ENCODE peak calls at places on chromosomes 13 and 19, in nine cellular contexts. E is HepG2, L is A549, M is GM12878, Q is transverse colon, D is suprapubic skin, O is stomach, I is sigmoid colon, F is ovary. C is an unnamed sample.

GRCh38 chr13:32150794-32151193 is 119.2 kb downstream of the FRY start:
- DNase-seq in I (peak), L (no peak), O (no peak), M (no peak), F (peak), Q (peak), E (no peak), D (peak), C (peak)

GRCh38 chr13:24606486-24607170 is 73.6 kb upstream of the ATP12A start:
- DNase-seq in O (no peak), I (no peak), Q (no peak), M (no peak), E (no peak), F (no peak), L (no peak), D (no peak), C (no peak)

GRCh38 chr19:38142176-38143035 is 81.6 kb downstream of the DPF1 start:
- DNase-seq in D (no peak), E (peak), M (no peak), I (no peak), L (peak), Q (peak), O (peak), F (peak), C (no peak)

GRCh38 chr13:51475727-51476521 is 23.1 kb upstream of the INTS6 start:
- DNase-seq in E (no peak), D (no peak), L (no peak), Q (no peak), F (no peak), O (no peak), I (no peak), M (no peak), C (no peak)

GRCh38 chr13:102405499-102406079 is 3.7 kb upstream of the FGF14 start:
- DNase-seq in F (no peak), O (no peak), I (no peak), M (no peak), L (no peak), D (no peak), Q (no peak), E (no peak), C (no peak)

GRCh38 chr13:35474551-35474950 is 1.9 kb downstream of the MAB21L1 start:
- DNase-seq in F (no peak), E (no peak), D (no peak), Q (no peak), O (no peak), I (no peak), M (no peak), L (no peak), C (no peak)

GRCh38 chr19:38675611-38676010 is 28.2 kb downstream of the ACTN4 start:
- DNase-seq in Q (no peak), M (no peak), O (no peak), L (no peak), I (no peak), E (no peak), D (no peak), F (no peak), C (no peak)

GRCh38 chr13:114140131-114140908 is 7.9 kb upstream of the RASA3 start:
- DNase-seq in Q (peak), M (no peak), L (no peak), E (no peak), I (peak), D (no peak), O (no peak), F (no peak), C (no peak)

GRCh38 chr19:35959040-35959967 is 23.1 kb downstream of the LRFN3 start:
- DNase-seq in F (no peak), O (peak), I (no peak), D (no peak), L (no peak), E (no peak), M (no peak), Q (peak), C (no peak)
- TF ChIP-seq CTCF in F (no peak), O (no peak), I (no peak), D (peak), L (peak), E (peak), M (peak), Q (peak), C (no peak)

GRCh38 chr19:3275068-3275582 is 50.7 kb downstream of the CELF5 start:
- DNase-seq in D (no peak), L (peak), E (peak), O (no peak), I (no peak), Q (no peak), M (no peak), F (no peak), C (no peak)
- TF ChIP-seq EP300 in D (no peak), L (no peak), E (no peak), O (no peak), I (no peak), Q (no peak), M (no peak), F (no peak), C (no peak)

GRCh38 chr19:50401505-50402450 is 17.0 kb upstream of the SPIB start:
- DNase-seq in M (no peak), I (no peak), D (no peak), E (no peak), F (no peak), L (no peak), O (no peak), Q (no peak), C (no peak)
- TF ChIP-seq CTCF in M (no peak), I (no peak), D (no peak), E (no peak), F (no peak), L (no peak), O (no peak), Q (no peak), C (no peak)

DNA sequence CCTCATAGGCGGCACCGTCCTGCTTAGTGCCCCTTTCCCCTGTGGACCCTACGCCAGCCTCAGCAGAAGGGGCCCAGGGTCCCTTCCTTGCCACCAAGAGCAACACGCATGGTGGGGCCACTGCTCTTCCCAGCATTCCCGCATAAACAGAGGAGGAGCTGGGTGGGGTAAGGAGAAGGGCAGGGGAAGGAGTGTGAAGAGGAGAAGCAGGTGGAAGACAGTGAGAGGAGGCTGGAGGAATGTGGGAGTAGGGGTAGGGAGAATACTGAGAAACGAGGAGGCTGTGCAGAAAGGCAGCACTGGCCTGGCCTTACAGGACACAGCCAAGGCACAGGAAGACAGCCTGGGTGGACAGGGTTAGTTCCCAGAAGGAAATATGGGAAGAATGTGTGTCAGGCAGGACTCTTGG is 43.9 kb downstream of the ZNF331 start:
- DNase-seq in I (no peak), O (no peak), F (no peak), D (no peak), M (no peak), L (no peak), E (no peak), Q (no peak), C (no peak)
- TF ChIP-seq EP300 in I (no peak), O (no peak), F (no peak), D (no peak), M (no peak), L (no peak), E (no peak), Q (no peak), C (no peak)

GRCh38 chr19:16877581-16877980 is 11.2 kb upstream of the F2RL3 start:
- DNase-seq in M (no peak), F (no peak), Q (no peak), O (no peak), I (no peak), E (no peak), L (no peak), D (no peak), C (no peak)

GRCh38 chr19:16880884-16881554 is 7.8 kb upstream of the F2RL3 start:
- DNase-seq in L (no peak), F (no peak), O (no peak), I (no peak), D (no peak), Q (no peak), E (no peak), M (no peak), C (no peak)

GRCh38 chr19:16875584-16876555 is 12.9 kb upstream of the F2RL3 start:
- DNase-seq in Q (peak), M (no peak), I (no peak), F (no peak), E (no peak), L (no peak), D (no peak), O (no peak), C (no peak)

GRCh38 chr19:16876904-16877361 is 11.9 kb upstream of the F2RL3 start:
- DNase-seq in D (no peak), M (no peak), Q (peak), I (no peak), F (no peak), L (no peak), O (no peak), E (no peak), C (no peak)

DNA sequence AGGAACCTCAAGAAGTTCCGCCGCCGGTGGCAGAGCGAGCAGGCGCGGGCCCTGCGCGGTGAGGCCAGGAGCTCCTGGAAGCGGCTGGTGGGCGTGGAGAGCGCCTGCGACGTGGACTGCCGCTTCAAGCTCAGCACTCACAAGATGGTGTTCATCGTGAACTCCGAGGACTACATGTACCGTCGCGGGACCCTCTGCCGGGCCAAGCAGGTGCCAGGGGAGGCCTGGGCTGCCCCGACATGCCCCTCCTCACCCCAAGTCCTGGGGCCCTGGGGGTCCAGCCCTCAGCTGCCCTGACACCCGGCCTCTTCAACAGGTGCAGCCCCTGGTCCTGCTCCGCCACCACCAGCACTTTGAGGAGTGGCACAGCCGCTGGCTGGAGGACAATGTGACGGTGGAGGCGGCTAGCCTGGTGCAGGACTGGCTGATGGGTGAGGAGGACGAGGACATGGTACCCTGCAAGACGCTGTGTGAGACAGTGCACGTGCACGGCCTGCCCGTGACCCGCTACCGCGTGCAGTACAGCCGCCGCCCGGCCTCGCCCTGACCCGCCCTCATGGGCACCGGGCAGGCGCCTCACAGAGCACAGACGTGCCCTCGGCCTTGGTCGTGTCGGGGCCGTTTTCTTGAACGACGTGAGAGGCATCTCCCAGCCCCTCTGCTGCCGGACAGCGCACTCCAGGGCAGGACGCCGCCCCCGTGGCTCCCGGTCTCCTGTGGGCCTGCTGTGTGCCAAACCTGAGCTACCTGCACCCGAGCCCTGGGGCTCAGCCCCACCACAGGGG is 10.4 kb upstream of the F2RL3 start:
- DNase-seq in F (no peak), I (no peak), M (no peak), L (no peak), D (no peak), O (no peak), E (no peak), Q (no peak), C (no peak)
- TF ChIP-seq CTCF in F (no peak), I (no peak), M (no peak), L (no peak), D (no peak), O (no peak), E (no peak), Q (no peak), C (no peak)

DNA sequence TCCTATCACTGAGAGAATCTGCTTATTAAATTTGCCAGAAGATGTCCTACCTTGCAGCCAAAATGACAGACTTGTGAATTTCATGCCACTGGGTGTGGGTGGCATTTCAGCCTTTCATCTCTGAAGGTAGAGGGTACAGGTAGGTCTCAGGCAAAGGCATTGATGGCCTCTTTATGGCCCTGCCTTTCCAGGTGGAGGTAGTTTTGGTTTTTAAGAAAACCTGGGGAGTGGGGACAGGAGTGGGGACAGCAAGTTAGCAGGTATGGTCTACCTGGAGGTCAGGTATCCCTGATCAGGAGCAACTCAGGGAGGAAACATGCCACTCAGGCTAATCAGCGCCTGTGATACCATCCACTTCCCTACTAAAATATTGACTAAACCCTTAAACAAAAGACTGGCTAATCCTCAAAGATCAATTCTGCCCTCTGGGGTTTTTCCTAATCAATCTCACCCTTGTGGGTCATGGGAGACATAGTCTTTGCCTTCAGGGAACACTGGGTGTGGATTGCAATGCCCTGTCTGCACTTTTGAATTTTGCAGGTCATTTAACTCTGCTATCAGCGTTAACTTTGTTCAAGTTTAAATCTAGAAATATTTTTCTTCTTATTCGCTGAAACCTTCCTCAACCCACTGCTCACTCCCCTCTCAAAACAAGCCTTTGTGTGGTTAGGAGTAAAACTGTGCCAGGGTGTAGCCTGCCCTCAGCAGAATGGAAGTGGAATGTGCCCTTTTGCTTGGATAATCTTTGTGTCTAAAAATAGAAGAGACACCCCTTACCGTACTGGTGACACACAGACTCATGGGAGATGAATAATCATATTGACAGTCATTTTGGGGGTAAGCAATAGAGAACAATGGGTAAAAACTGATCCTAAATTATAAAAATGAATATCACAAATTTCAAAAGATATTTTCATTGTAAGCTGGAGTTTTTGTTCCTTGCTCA is 233.7 kb downstream of the COG6 start:
- DNase-seq in M (no peak), F (no peak), L (no peak), Q (no peak), O (no peak), E (no peak), I (no peak), D (no peak), C (no peak)
- TF ChIP-seq EP300 in M (no peak), F (no peak), L (no peak), Q (no peak), O (no peak), E (no peak), I (no peak), D (no peak), C (peak)

DNA sequence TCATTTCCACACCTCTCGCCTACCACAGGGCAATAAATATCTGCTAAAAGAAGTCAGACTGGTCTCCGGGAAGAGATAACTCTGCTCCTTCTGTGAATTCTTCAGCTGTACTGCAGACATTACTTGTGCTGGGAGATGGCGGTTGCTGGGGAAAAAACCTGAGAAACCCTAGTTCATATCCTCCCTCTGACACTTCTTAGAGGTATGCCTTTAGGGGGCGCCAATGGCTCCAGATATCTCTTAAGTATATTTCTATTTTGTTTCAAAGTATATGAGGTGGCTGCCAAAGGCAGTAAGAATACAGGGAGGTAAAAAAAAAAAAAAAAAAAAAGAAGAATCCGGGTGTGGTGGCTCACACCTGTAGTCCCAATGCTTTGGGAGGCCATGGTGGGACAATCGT is 175.2 kb downstream of the PAN3 start:
- DNase-seq in E (no peak), F (no peak), I (no peak), D (no peak), M (no peak), O (no peak), L (no peak), Q (no peak), C (no peak)
- TF ChIP-seq CTCF in E (no peak), F (no peak), I (no peak), D (no peak), M (no peak), O (no peak), L (no peak), Q (no peak), C (no peak)

DNA sequence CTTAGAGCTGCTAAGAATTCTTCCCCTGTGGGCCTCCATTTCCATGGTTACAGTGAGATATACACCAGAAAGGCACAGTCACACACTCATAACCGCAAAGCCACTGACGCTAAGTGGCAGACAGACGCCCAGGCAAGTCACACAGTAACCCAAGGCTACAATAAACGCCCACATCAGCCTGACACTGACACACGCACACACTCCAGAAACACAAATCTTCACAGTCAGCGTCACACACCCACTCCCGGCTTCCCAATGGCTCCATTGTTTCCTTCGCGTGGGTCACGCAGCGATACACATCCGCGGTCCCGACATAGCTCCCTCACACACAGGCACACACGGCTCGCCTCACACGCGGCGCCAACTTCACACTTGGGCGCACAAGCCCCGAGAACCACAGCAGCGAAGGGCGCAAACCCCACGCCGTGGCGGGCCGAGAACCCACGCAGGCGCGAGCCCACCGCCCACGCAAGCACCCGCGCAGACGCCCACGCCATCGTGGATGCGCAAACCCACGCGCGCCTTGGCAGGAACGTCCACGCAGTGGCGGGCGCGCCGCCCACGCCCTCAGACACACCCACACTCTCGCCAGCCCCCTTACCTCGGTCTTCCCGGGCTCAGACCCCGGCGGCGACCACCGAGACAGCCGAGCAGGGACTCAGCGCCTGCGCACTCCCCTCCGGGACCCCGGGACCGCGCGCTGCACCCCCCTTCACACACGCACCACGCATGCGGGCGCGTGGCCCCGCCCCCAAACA is at the start of gene ZNF667:
- DNase-seq in D (no peak), Q (no peak), I (no peak), F (no peak), O (no peak), L (no peak), M (no peak), E (no peak), C (no peak)
- TF ChIP-seq EP300 in D (no peak), Q (no peak), I (no peak), F (no peak), O (no peak), L (no peak), M (no peak), E (no peak), C (peak)